ENCODE peak calls at places on chromosomes 16 and 17, in four cellular contexts. One of them, this sample, is unnamed.

GRCh38 chr17:3972281-3972731 is 8.1 kb upstream of the ATP2A3 start:
- DNase-seq in hepatocyte: no peak
- DNase-seq in heart left ventricle: no peak
- DNase-seq in ovary: no peak
- DNase-seq in this sample: no peak

GRCh38 chr17:58412064-58412703 is 5.2 kb downstream of the RNF43 start:
- DNase-seq in ovary: no peak
- DNase-seq in hepatocyte: no peak
- DNase-seq in heart left ventricle: no peak
- DNase-seq in this sample: no peak

GRCh38 chr17:44820631-44821196 is 9.4 kb downstream of the GJC1 start:
- DNase-seq in ovary: no peak
- DNase-seq in heart left ventricle: no peak
- DNase-seq in hepatocyte: peak; percentile 30
- DNase-seq in this sample: no peak

GRCh38 chr16:88685156-88686061 is 898 bp downstream of the SNAI3 start:
- DNase-seq in hepatocyte: peak; percentile 72
- DNase-seq in heart left ventricle: no peak
- DNase-seq in ovary: no peak
- DNase-seq in this sample: no peak

GRCh38 chr17:51948128-51948527 is 210.4 kb downstream of the CA10 start:
- DNase-seq in hepatocyte: no peak
- DNase-seq in heart left ventricle: no peak
- DNase-seq in ovary: no peak
- DNase-seq in this sample: peak; percentile 4

GRCh38 chr17:31586946-31587345 is 195.5 kb downstream of the RAB11FIP4 start:
- DNase-seq in hepatocyte: no peak
- DNase-seq in ovary: no peak
- DNase-seq in heart left ventricle: no peak
- DNase-seq in this sample: no peak

GRCh38 chr16:6204941-6205340 is 1107.3 kb upstream of the EEF2KMT start:
- DNase-seq in heart left ventricle: no peak
- DNase-seq in ovary: no peak
- DNase-seq in hepatocyte: no peak
- DNase-seq in this sample: no peak

GRCh38 chr17:18377437-18378204 is at the start of gene EVPLL:
- DNase-seq in ovary: no peak
- DNase-seq in heart left ventricle: no peak
- DNase-seq in hepatocyte: no peak
- DNase-seq in this sample: no peak

GRCh38 chr16:68079616-68080344 is 5.4 kb upstream of the NFATC3 start:
- DNase-seq in hepatocyte: peak; percentile 77
- DNase-seq in ovary: peak; percentile 74
- DNase-seq in heart left ventricle: peak; percentile 90
- DNase-seq in this sample: no peak

GRCh38 chr17:78130439-78131101 is at the start of gene TMC8:
- DNase-seq in heart left ventricle: no peak
- DNase-seq in hepatocyte: no peak
- DNase-seq in ovary: no peak
- DNase-seq in this sample: peak; percentile 45

GRCh38 chr17:35890774-35891155 is 10.6 kb upstream of the CCL5 start:
- DNase-seq in heart left ventricle: peak; percentile 10
- DNase-seq in hepatocyte: no peak
- DNase-seq in ovary: no peak
- DNase-seq in this sample: no peak

GRCh38 chr16:56428087-56428486 is 2.7 kb upstream of the AMFR start:
- DNase-seq in hepatocyte: peak; percentile 34
- DNase-seq in ovary: no peak
- DNase-seq in heart left ventricle: no peak
- DNase-seq in this sample: no peak

GRCh38 chr16:79997257-79997656 is 396.7 kb upstream of the MAF start:
- DNase-seq in hepatocyte: no peak
- DNase-seq in heart left ventricle: no peak
- DNase-seq in ovary: no peak
- DNase-seq in this sample: peak; percentile 4

GRCh38 chr17:75594499-75595283 is 7.1 kb downstream of the MYO15B start:
- DNase-seq in hepatocyte: no peak
- DNase-seq in ovary: no peak
- DNase-seq in heart left ventricle: no peak
- DNase-seq in this sample: no peak

GRCh38 chr16:68798398-68798797 is 44.9 kb upstream of the TANGO6 start:
- DNase-seq in ovary: no peak
- DNase-seq in hepatocyte: no peak
- DNase-seq in heart left ventricle: no peak
- DNase-seq in this sample: no peak

GRCh38 chr17:34598161-34598776 is 18.9 kb downstream of the TMEM132E start:
- DNase-seq in hepatocyte: no peak
- DNase-seq in heart left ventricle: no peak
- DNase-seq in ovary: no peak
- DNase-seq in this sample: no peak

GRCh38 chr17:67376509-67376891 is 581 bp upstream of the PITPNC1 start:
- DNase-seq in hepatocyte: peak; percentile 71
- DNase-seq in heart left ventricle: no peak
- DNase-seq in ovary: peak; percentile 31
- DNase-seq in this sample: no peak

GRCh38 chr16:73572135-73572534 is 524.2 kb upstream of the ZFHX3 start:
- DNase-seq in hepatocyte: peak; percentile 41
- DNase-seq in ovary: no peak
- DNase-seq in heart left ventricle: peak; percentile 67
- DNase-seq in this sample: peak; percentile 37

GRCh38 chr17:19724501-19725420 is 8.4 kb upstream of the SLC47A2 start:
- DNase-seq in heart left ventricle: peak; percentile 43
- DNase-seq in ovary: no peak
- DNase-seq in hepatocyte: no peak
- DNase-seq in this sample: no peak

GRCh38 chr16:69796285-69797118 is 34.4 kb downstream of the WWP2 start:
- DNase-seq in heart left ventricle: peak; percentile 32
- DNase-seq in hepatocyte: peak; percentile 82
- DNase-seq in ovary: peak; percentile 43
- DNase-seq in this sample: peak; percentile 18

GRCh38 chr16:84718-85452 is 6.9 kb downstream of the MPG start:
- DNase-seq in ovary: peak; percentile 61
- DNase-seq in hepatocyte: no peak
- DNase-seq in heart left ventricle: peak; percentile 72
- DNase-seq in this sample: peak; percentile 93

GRCh38 chr17:79038545-79039135 is 14.7 kb downstream of the C1QTNF1 start:
- DNase-seq in ovary: no peak
- DNase-seq in hepatocyte: no peak
- DNase-seq in heart left ventricle: no peak
- DNase-seq in this sample: no peak

GRCh38 chr17:55845385-55845784 is 94.5 kb downstream of the PCTP start:
- DNase-seq in hepatocyte: peak; percentile 81
- DNase-seq in ovary: peak; percentile 22
- DNase-seq in heart left ventricle: peak; percentile 27
- DNase-seq in this sample: peak; percentile 42

GRCh38 chr16:68368602-68368944 is 57.8 kb downstream of the PRMT7 start:
- DNase-seq in heart left ventricle: no peak
- DNase-seq in ovary: no peak
- DNase-seq in hepatocyte: no peak
- DNase-seq in this sample: no peak

GRCh38 chr17:38606646-38607611 is 1.2 kb upstream of the SRCIN1 start:
- DNase-seq in ovary: no peak
- DNase-seq in heart left ventricle: peak; percentile 62
- DNase-seq in hepatocyte: no peak
- DNase-seq in this sample: no peak

GRCh38 chr16:85812031-85812807 is 12.7 kb downstream of the COX4I1 start:
- DNase-seq in ovary: no peak
- DNase-seq in hepatocyte: no peak
- DNase-seq in heart left ventricle: no peak
- DNase-seq in this sample: no peak

GRCh38 chr16:71360378-71360777 is 1.9 kb downstream of the CALB2 start:
- DNase-seq in heart left ventricle: no peak
- DNase-seq in hepatocyte: peak; percentile 63
- DNase-seq in ovary: no peak
- DNase-seq in this sample: no peak

GRCh38 chr16:11224894-11225676 is 30.9 kb downstream of the SOCS1 start:
- DNase-seq in heart left ventricle: no peak
- DNase-seq in ovary: no peak
- DNase-seq in hepatocyte: no peak
- DNase-seq in this sample: no peak

GRCh38 chr16:72470541-72470940 is 298.6 kb upstream of the PMFBP1 start:
- DNase-seq in hepatocyte: no peak
- DNase-seq in ovary: no peak
- DNase-seq in heart left ventricle: no peak
- DNase-seq in this sample: no peak

GRCh38 chr16:11263737-11264136 is 5.4 kb downstream of the TNP2 start:
- DNase-seq in ovary: no peak
- DNase-seq in hepatocyte: no peak
- DNase-seq in heart left ventricle: no peak
- DNase-seq in this sample: no peak

GRCh38 chr16:27387724-27388123 is 14.2 kb upstream of the IL21R start:
- DNase-seq in ovary: no peak
- DNase-seq in hepatocyte: no peak
- DNase-seq in heart left ventricle: no peak
- DNase-seq in this sample: no peak

GRCh38 chr17:4658478-4659305 is 17.2 kb upstream of the ALOX15 start:
- DNase-seq in hepatocyte: peak; percentile 79
- DNase-seq in ovary: no peak
- DNase-seq in heart left ventricle: no peak
- DNase-seq in this sample: peak; percentile 17

GRCh38 chr16:1713933-1714332 is 7.9 kb downstream of the MAPK8IP3 start:
- DNase-seq in ovary: no peak
- DNase-seq in heart left ventricle: no peak
- DNase-seq in hepatocyte: no peak
- DNase-seq in this sample: no peak

GRCh38 chr17:79648181-79648831 is 37.5 kb upstream of the RBFOX3 start:
- DNase-seq in hepatocyte: no peak
- DNase-seq in ovary: peak; percentile 4
- DNase-seq in heart left ventricle: no peak
- DNase-seq in this sample: no peak

GRCh38 chr16:75238853-75239371 is 12.5 kb downstream of the BCAR1 start:
- DNase-seq in ovary: no peak
- DNase-seq in hepatocyte: no peak
- DNase-seq in heart left ventricle: no peak
- DNase-seq in this sample: peak; percentile 22

GRCh38 chr16:75239463-75240122 is 11.8 kb downstream of the BCAR1 start:
- DNase-seq in hepatocyte: no peak
- DNase-seq in ovary: peak; percentile 25
- DNase-seq in heart left ventricle: no peak
- DNase-seq in this sample: no peak

GRCh38 chr16:75243667-75244224 is 7.7 kb downstream of the BCAR1 start:
- DNase-seq in ovary: no peak
- DNase-seq in hepatocyte: no peak
- DNase-seq in heart left ventricle: no peak
- DNase-seq in this sample: no peak

GRCh38 chr16:75241955-75242354 is 9.5 kb downstream of the BCAR1 start:
- DNase-seq in ovary: no peak
- DNase-seq in heart left ventricle: no peak
- DNase-seq in hepatocyte: no peak
- DNase-seq in this sample: no peak

GRCh38 chr16:75241412-75241811 is 10.0 kb downstream of the BCAR1 start:
- DNase-seq in hepatocyte: no peak
- DNase-seq in ovary: peak; percentile 28
- DNase-seq in heart left ventricle: no peak
- DNase-seq in this sample: no peak
- H3K4me1 ChIP-seq in hepatocyte: peaks cover 50% of the 10 kb centered on the region
- H3K4me1 ChIP-seq in ovary: peaks cover 37% of the 10 kb centered on the region
- H3K4me1 ChIP-seq in heart left ventricle: peaks cover 97% of the 10 kb centered on the region
- H3K4me1 ChIP-seq in this sample: peaks cover 36% of the 10 kb centered on the region

DNA sequence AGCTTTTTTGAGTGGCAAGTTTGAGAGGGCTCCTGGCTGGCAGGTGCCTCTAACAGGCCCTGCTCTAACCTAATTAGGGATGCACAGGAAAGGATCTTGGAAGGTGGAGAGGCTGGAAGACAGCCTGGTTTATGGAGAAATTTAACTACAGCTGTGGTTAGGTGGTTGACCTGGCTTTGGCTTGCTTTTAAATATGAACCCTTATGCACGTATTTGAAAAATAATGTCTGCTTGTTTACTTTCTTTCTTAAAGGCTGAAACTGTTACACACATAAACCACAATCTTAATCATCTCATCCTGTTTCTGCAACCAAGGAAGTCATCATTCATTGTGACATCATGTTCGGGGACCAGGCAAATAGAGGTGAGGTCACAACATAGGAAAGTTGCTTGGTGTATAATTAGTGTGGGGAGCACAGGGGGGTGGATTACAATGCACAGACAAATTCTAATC is 23.1 kb upstream of the DHRS13 start:
- DNase-seq in hepatocyte: no peak
- DNase-seq in ovary: no peak
- DNase-seq in heart left ventricle: no peak
- DNase-seq in this sample: no peak
- H3K4me3 ChIP-seq in hepatocyte: no peak overlapping the region
- H3K4me3 ChIP-seq in ovary: no peak overlapping the region
- H3K4me3 ChIP-seq in heart left ventricle: no peak overlapping the region
- H3K4me3 ChIP-seq in this sample: no peak overlapping the region

DNA sequence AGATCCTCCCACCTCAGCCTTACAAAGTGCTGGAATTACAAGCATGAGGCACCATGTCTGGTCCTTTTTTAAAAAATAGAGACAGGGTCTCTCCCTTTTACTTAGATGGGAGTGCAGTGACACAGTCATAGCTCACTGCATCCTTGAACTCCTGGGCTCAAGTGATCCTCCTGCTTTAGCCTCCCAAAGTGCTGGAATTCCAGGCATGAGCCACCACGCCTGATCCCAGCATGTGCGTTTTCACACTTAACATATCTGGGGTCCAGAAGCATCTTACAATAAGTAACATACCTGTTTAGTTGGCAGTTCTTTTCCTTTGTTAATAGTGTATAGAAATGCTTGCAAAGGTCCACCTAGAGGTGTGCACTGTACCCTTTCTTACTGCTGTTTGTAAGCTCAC is 221.7 kb downstream of the RPTOR start:
- DNase-seq in heart left ventricle: no peak
- DNase-seq in hepatocyte: no peak
- DNase-seq in ovary: no peak
- DNase-seq in this sample: no peak
- H3K4me1 ChIP-seq in heart left ventricle: no peaks in the 10 kb centered on the region
- H3K4me1 ChIP-seq in hepatocyte: no peaks in the 10 kb centered on the region
- H3K4me1 ChIP-seq in ovary: no peaks in the 10 kb centered on the region
- H3K4me1 ChIP-seq in this sample: peaks cover 19% of the 10 kb centered on the region

GRCh38 chr17:40068917-40069750 is 6.4 kb downstream of the THRA start:
- DNase-seq in ovary: peak; percentile 97
- DNase-seq in heart left ventricle: peak; percentile 93
- DNase-seq in hepatocyte: peak; percentile 93
- DNase-seq in this sample: peak; percentile 79
- H3K4me3 ChIP-seq in ovary: peak overlapping the region; percentile 21
- H3K4me3 ChIP-seq in heart left ventricle: peak overlapping the region; percentile 31
- H3K4me3 ChIP-seq in hepatocyte: no peak overlapping the region
- H3K4me3 ChIP-seq in this sample: peak overlapping the region; percentile 48

GRCh38 chr17:46179375-46179999 is 13.7 kb downstream of the KANSL1 start:
- DNase-seq in heart left ventricle: no peak
- DNase-seq in hepatocyte: no peak
- DNase-seq in ovary: no peak
- DNase-seq in this sample: no peak
- H3K4me1 ChIP-seq in heart left ventricle: peaks cover 90% of the 10 kb centered on the region
- H3K4me1 ChIP-seq in hepatocyte: peaks cover 15% of the 10 kb centered on the region
- H3K4me1 ChIP-seq in ovary: peaks cover 28% of the 10 kb centered on the region
- H3K4me1 ChIP-seq in this sample: peaks cover 3% of the 10 kb centered on the region

GRCh38 chr16:50954469-50954868 is 196.6 kb downstream of the SALL1 start:
- DNase-seq in heart left ventricle: no peak
- DNase-seq in hepatocyte: no peak
- DNase-seq in ovary: no peak
- DNase-seq in this sample: no peak
- H3K4me3 ChIP-seq in heart left ventricle: no peak overlapping the region
- H3K4me3 ChIP-seq in hepatocyte: no peak overlapping the region
- H3K4me3 ChIP-seq in ovary: no peak overlapping the region
- H3K4me3 ChIP-seq in this sample: no peak overlapping the region

GRCh38 chr17:1488826-1489275 is 3.6 kb downstream of the MYO1C start:
- DNase-seq in heart left ventricle: no peak
- DNase-seq in hepatocyte: no peak
- DNase-seq in ovary: no peak
- DNase-seq in this sample: no peak
- H3K4me1 ChIP-seq in heart left ventricle: peaks cover 83% of the 10 kb centered on the region
- H3K4me1 ChIP-seq in hepatocyte: peaks cover 47% of the 10 kb centered on the region
- H3K4me1 ChIP-seq in ovary: peaks cover 10% of the 10 kb centered on the region
- H3K4me1 ChIP-seq in this sample: no peaks in the 10 kb centered on the region

This sample was measured in SJCRH30.